ENCODE peak calls at places on chromosomes 6 and 20, in four cellular contexts. I, R, S and T are unnamed samples.

GRCh38 chr6:77463881-77464867 is 883 bp upstream of the HTR1B start:
- DNase-seq in I (peak), S (peak), R (no peak), T (no peak)

GRCh38 chr20:5718896-5719595 is 31.2 kb upstream of the SHLD1 start:
- DNase-seq in R (no peak), I (no peak), S (no peak), T (no peak)

GRCh38 chr6:111898452-111898851 is 25.2 kb upstream of the FYN start:
- DNase-seq in R (no peak), S (no peak), I (no peak), T (no peak)

GRCh38 chr6:89050155-89050554 is 30.4 kb upstream of the PNRC1 start:
- DNase-seq in I (no peak), R (no peak), S (peak), T (no peak)

GRCh38 chr6:156164701-156165454 is 612.3 kb upstream of the ARID1B start:
- DNase-seq in S (no peak), I (no peak), R (no peak), T (no peak)

GRCh38 chr20:11766961-11767360 is 150.7 kb upstream of the BTBD3 start:
- DNase-seq in S (peak), R (no peak), I (peak), T (no peak)

GRCh38 chr6:128097019-128097418 is 196.2 kb upstream of the THEMIS start:
- DNase-seq in S (no peak), I (no peak), R (no peak), T (no peak)

GRCh38 chr20:11373391-11373790 is 544.3 kb upstream of the BTBD3 start:
- DNase-seq in R (no peak), S (no peak), I (no peak), T (no peak)

GRCh38 chr20:40532103-40532502 is 156.9 kb downstream of the MAFB start:
- DNase-seq in I (peak), R (no peak), S (peak), T (no peak)

GRCh38 chr6:91291071-91291470 is 704.2 kb upstream of the MAP3K7 start:
- DNase-seq in S (peak), R (no peak), I (no peak), T (no peak)

GRCh38 chr6:139514819-139515218 is 140.4 kb upstream of the CITED2 start:
- DNase-seq in I (no peak), R (no peak), S (peak), T (no peak)

GRCh38 chr6:38604700-38605099 is 35.0 kb downstream of the BTBD9 start:
- DNase-seq in I (no peak), R (no peak), S (no peak), T (no peak)

GRCh38 chr6:47631248-47632196 is 66.9 kb upstream of the ADGRF4 start:
- DNase-seq in S (peak), R (no peak), I (peak), T (peak)

GRCh38 chr6:105985816-105986632 is 100.1 kb upstream of the PRDM1 start:
- DNase-seq in R (no peak), I (no peak), S (no peak), T (no peak)

GRCh38 chr6:130525378-130525777 is 159.6 kb downstream of the TMEM200A start:
- DNase-seq in R (no peak), I (no peak), S (no peak), T (peak)

DNA sequence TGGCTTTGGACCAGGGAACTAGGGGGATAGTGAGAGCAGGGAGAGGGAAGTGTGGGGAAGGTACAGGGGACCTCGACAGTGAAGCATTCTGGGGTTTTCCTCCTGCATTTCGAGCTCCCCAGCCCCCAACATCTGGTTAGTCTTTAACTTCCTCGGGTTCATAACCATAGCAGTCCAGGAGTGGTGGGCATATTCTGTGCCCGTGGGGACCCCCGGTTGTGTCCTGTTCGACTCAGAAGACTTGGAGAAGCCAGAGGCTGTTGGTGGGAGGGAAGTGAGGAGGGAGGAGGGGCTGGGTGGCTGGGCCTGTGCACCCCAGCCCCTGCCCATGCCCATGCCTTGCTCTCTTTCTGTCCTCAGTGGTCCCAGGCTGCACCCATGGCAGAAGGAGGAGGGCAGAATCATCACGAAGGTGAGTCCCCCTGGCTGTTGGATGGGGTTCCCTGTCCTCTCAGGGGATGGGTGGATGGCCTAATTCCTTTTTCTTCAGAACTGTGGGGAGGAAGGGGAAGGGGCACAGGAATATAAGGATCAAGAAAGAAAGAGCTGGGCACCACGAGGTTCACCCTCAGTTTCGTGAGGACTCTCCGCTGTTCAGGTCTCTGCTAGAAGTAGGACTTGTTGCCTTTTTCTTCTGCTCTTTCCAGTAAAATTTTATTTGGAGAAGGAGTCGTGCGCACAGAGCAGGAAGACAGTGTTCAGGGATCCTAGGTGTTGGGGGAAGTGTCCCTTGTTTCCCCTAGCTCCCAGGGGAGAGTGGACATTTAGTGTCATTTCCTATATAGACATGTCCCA is 4.2 kb downstream of the VEGFA start:
- DNase-seq in R (no peak), S (no peak), I (no peak), T (no peak)
- TF ChIP-seq CTCF in R (no peak), S (no peak), I (no peak), T (no peak)

DNA sequence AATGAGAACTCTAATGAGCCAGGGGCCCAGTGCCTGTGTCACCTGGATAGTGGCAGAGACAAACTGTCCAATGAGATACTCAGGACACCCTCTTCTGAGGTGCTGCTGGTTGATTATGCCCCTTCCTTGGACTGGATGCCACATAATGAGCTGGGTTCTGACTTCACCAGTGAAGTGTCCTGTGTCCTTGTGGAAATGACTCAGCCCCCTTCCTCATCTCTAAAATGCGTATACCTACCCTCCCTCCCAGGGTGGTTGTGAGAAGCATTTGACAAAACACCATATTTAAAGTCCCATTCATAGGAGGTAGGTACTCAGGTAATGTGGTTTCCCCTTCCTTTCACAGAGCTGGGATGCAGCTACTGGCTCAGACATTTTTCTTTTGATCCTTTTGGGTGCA is 28.4 kb upstream of the RNF24 start:
- DNase-seq in S (no peak), I (no peak), R (no peak), T (no peak)
- TF ChIP-seq CTCF in S (no peak), I (no peak), R (no peak), T (no peak)

DNA sequence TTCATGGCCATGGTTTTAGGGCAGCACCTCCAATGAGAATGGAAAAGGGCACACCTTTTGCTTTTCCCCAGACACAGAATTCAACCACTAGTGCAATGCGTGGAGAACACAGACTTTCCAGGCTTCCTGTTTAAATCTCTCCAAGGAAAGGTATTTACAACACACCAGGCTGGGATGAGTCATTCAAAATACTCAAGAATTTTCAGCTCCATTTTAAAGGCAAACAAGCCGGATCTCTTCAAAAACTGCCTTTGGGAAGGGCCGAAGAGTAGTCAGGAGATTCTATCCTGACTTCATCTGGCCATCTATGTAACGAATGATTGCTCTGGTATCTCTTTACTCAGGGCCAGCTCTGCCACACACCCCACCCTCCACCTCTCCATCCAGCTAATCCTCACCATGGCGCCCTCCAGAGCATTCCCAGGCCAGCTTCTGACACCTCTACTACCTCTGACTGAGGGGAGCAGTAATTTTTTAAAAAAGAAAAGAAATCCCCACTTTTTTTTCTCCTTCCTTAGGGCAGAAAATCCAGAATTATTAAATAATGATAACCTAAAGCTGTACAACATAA is 254.6 kb downstream of the LY86 start:
- DNase-seq in R (no peak), I (peak), S (peak), T (no peak)
- TF ChIP-seq CTCF in R (no peak), I (peak), S (no peak), T (no peak)

DNA sequence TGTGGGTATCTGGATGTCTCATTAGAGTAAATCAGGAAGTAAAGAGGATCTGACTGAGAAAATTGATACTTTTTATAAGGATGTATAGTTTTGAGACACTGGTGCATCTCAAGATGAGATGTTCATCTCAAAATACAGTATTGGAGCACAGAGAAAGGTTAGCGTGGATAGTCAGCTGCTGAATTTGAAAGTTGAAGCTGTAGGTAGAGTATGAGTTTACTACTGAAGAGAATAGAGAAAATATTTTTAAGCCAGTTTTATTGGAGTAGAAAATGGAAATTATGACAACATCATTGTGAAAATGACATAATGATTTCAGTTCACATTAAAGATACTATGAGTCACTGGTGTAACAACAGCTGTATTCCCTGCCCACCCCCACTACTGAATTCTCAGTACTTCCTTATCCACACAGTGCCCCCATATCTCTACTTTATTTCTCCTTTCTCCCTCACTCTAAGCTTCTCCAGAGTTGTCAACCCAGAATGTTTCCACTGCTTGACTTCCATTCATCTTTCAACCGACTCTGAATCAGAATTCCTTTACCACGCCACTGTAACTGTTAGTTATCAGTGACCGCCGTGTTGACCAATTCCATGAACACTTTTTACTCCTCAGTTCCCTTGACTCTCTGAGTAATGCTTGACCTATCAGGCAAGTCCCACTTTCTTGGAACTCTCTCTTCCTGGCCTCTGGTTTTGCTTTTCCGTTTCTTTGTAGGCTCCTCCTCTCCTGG is 139.5 kb downstream of the AIG1 start:
- DNase-seq in S (no peak), R (no peak), I (no peak), T (no peak)
- TF ChIP-seq CTCF in S (no peak), R (no peak), I (no peak), T (no peak)

GRCh38 chr6:160730911-160731310 is 28.9 kb downstream of the PLG start:
- DNase-seq in I (no peak), S (no peak), R (no peak), T (no peak)
- TF ChIP-seq CTCF in I (peak), S (no peak), R (no peak), T (no peak)

DNA sequence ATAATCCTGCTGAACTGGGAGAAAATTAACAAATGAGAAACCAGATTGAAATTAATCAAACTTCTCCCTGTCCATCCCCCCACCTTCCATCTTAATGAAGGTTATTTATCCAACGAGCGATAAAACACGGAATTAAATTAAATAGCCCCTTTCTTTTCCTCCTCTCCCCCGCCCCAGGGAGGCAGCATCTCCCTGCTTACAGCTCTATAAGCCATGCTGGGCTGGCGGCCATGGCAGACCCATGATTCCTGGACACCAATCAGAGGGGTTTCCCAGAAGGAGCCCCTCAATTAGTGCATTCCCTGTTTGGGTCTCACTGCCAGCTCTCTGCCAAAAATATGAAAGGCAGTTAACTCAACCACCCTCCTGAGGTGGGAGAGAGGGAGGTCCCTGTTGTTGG is 33.8 kb downstream of the GRM4 start:
- DNase-seq in S (no peak), R (no peak), I (no peak), T (no peak)
- TF ChIP-seq CTCF in S (no peak), R (no peak), I (no peak), T (no peak)

DNA sequence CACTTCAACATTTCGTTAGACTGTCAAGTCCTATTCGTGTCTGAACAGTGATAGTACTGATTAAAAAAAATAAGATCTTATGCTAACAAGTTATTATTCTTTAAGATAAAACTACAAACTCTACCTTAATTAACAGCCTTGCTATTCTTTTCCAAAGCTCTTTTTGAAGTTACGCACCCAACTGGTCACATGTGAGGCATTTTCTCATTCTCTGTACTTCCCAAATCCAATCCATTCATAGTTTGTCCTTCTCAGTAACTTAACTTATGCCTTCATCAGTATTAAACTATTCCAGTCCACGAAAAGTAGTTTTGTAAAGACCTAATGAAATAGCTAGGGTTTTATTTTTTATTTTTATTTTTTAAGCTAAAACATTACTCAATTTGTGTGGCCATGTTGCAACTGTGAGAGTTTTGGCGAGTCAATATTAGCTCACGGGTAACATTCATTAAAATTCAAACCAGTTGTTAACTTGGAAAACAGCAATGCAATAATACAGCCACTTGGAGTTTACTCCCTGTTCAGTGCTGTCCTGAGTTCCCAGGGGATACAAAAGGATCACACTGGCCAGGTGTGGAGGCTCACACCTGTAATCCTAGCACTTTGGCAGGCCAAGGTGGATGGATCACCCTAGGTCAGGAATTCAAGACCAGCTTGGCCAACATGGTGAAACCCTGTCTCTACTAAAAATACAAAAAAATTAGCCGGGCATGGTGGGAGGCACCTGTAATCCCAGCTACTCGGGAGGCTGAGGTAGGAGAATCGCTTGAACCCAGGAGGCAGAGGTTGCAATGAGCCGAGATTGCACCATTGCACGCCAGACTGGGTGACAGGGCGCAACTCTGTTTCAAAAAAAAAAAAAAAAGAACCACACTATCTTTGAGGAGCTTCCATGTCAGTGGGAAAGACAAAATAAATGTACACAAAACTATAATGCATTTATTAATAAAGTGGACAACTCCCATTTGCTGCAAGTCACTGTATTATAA is 27.9 kb upstream of the EEF1A1 start:
- DNase-seq in S (peak), I (no peak), R (no peak), T (no peak)
- TF ChIP-seq CTCF in S (no peak), I (peak), R (no peak), T (no peak)

DNA sequence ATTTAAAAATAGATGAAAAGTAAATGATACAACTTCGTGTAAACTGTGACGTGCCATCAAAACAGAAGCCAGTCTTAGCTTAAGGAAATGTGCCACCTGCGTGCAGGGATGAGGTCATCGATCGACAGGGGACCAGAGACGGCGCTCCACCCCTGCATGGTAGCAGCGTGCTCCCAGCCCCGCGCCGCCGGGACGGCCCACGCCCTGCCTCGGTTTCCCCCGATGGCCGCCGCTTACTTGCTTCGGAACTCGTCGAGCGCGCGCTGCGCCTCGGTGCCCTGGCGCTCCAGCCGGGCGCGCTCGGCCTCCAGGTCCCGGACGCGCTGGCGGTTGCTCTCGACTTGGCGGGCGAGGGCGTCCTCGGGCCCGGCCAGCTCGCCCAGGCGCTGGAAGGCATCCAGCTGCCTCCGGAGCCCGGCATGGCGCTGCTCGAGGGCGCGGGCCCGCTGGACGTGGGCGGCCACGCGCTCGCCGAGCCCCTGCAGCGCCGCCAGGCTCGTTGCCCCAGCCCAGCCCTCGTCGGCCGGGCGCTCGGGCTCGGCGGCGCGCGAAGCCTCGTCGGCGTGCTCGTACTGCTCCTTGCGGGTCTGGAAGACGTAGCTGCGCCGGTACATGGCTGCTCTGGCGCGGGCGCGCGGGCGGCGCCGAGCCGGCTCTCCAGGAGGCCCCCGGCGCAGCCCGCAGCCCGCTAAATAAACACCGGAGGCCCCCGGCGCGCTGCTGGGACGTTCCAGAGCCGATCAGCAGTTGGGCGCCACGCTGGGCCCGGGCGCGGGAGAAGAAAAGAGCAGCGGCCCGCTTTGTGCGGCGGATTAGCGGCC is at the start of gene BFSP1:
- DNase-seq in S (peak), I (peak), R (peak), T (peak)
- TF ChIP-seq CTCF in S (no peak), I (peak), R (no peak), T (no peak)

GRCh38 chr20:23037017-23037481 is 1.9 kb downstream of the SSTR4 start:
- DNase-seq in I (no peak), R (no peak), S (no peak), T (no peak)
- TF ChIP-seq CTCF in I (no peak), R (no peak), S (no peak), T (no peak)